ENCODE peak calls at places on chromosomes 6 and 20, in six cellular contexts. U is fibroblast of lung; P is neuronal stem cell; S is CD8-positive, alpha-beta T cell; R is left ventricle myocardium inferior; E is sigmoid colon. A is an unnamed sample.

GRCh38 chr6:144361027-144361426 is 75.9 kb downstream of the UTRN start:
- DNase-seq in U (no peak), P (no peak), S (no peak), R (no peak), E (no peak), A (no peak)

GRCh38 chr6:82076855-82077254 is 170.7 kb downstream of the IBTK start:
- DNase-seq in U (no peak), P (no peak), S (no peak), R (no peak), E (no peak), A (no peak)

GRCh38 chr20:32458837-32459220 is 100.7 kb downstream of the ASXL1 start:
- DNase-seq in U (no peak), P (no peak), S (no peak), R (no peak), E (peak; percentile 65), A (no peak)

GRCh38 chr20:35741892-35742740 is at the start of gene RBM39:
- DNase-seq in U (peak; percentile 99), P (peak; percentile 100), S (peak; percentile 99), R (peak; percentile 99), E (peak; percentile 100), A (peak; percentile 99)

GRCh38 chr6:163941471-163941980 is 527.0 kb downstream of the QKI start:
- DNase-seq in U (no peak), P (no peak), S (no peak), R (peak; percentile 60), E (no peak), A (no peak)

GRCh38 chr6:35146453-35146852 is 5.3 kb upstream of the TCP11 start:
- DNase-seq in U (peak; percentile 45), P (no peak), S (peak; percentile 15), R (peak; percentile 37), E (no peak), A (peak; percentile 67)

GRCh38 chr6:126481319-126481718 is 141.4 kb downstream of the CENPW start:
- DNase-seq in U (no peak), P (no peak), S (no peak), R (no peak), E (no peak), A (no peak)

GRCh38 chr6:148345176-148345575 is 2.5 kb downstream of the SASH1 start:
- DNase-seq in U (no peak), P (no peak), S (no peak), R (no peak), E (no peak), A (no peak)

GRCh38 chr6:27726620-27727023 is 185.6 kb downstream of the OR2B2 start:
- DNase-seq in U (peak; percentile 12), P (no peak), S (no peak), R (no peak), E (no peak), A (no peak)

GRCh38 chr6:138493413-138493812 is 5.9 kb downstream of the NHSL1 start:
- DNase-seq in U (peak; percentile 91), P (no peak), S (no peak), R (no peak), E (no peak), A (no peak)

GRCh38 chr6:112286010-112286409 is 31.6 kb upstream of the LAMA4 start:
- DNase-seq in U (no peak), P (no peak), S (peak; percentile 36), R (no peak), E (no peak), A (no peak)

GRCh38 chr6:144559865-144560603 is 274.9 kb downstream of the UTRN start:
- DNase-seq in U (peak; percentile 72), P (peak; percentile 5), S (no peak), R (no peak), E (no peak), A (no peak)

DNA sequence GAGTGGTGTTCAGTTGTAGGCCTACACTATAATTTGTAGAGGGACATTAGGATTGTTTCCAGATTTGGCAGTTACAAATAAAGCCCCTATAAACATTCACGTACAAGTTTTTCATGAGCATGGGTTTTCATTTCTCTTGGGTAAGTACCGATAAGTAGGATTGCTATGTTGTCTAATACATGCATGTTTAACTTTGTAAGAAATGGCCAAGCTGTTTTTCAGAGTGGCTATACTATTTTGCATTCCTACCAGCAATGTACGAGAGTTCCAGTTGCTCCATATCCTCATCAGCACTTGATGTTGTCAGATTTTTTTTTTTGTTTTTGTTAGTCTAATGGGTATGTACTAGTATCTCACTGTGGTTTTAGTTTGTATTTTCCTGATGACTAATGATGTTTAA is 11.2 kb upstream of the APCDD1L start:
- DNase-seq in U (no peak), P (no peak), S (no peak), R (no peak), E (no peak), A (no peak)
- H3K9me3 ChIP-seq in U (no peaks in the 10 kb centered on the region), P (peaks cover 7% of the 10 kb centered on the region), S (no peaks in the 10 kb centered on the region), R (peaks cover 59% of the 10 kb centered on the region), E (peaks cover 11% of the 10 kb centered on the region), A (no peaks in the 10 kb centered on the region)

GRCh38 chr20:3111507-3111906 is 27.0 kb upstream of the AVP start:
- DNase-seq in U (no peak), P (no peak), S (no peak), R (no peak), E (no peak), A (no peak)

GRCh38 chr20:3111995-3112394 is 27.5 kb upstream of the AVP start:
- DNase-seq in U (no peak), P (no peak), S (no peak), R (no peak), E (no peak), A (no peak)

GRCh38 chr20:3106658-3107463 is 22.3 kb upstream of the AVP start:
- DNase-seq in U (no peak), P (no peak), S (no peak), R (no peak), E (no peak), A (no peak)

GRCh38 chr20:3107464-3108025 is 23.0 kb upstream of the AVP start:
- DNase-seq in U (no peak), P (no peak), S (no peak), R (no peak), E (no peak), A (no peak)

DNA sequence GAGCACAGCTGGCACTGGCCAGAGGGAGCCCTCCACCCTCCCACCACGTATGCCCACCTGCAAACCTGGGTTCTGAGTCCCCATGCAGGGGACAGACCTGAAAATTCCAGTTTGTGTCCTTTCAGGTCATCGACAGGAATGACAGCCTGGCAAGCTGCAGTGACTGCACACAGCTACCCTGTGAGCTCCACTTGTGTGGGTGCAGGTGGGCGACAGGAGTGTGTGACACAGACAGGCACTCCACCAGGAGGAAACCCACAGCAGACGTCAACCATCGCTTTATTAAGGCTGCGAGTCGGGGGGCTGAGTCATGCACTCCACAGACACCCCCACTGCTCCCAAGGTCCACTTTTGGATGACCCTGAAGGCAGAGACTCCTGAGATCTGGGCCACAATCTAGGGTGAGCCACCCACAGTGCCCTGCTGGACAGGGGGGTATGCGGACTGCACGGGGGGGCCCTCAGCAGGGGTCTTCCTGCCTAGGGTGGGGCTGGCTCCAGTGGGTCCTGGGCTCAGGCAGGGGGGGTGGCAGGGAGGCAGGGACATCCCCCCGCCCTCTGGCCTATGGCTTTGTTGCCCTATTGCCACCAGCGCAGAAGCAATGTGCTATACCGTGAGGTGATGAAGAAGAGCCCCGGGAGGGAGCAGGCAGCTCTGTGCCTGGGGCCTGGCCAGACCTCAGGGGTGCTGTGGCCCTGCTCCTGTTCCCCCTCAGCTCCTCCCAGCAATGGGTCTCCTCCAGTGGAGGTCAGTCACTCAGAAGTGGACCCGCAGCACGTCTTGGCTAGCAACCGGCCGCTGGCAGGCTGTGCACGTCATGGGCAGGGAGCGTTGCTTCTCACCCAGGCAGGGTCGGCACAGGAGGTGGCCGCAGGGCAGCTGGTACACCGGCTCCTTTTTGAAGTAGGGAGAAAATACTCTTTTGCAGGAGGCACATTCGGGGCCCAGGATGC is 25.1 kb upstream of the AVP start:
- DNase-seq in U (peak; percentile 15), P (no peak), S (no peak), R (no peak), E (no peak), A (no peak)
- H3K27ac ChIP-seq in U (no peak overlapping the region), P (no peak overlapping the region), S (no peak overlapping the region), R (no peak overlapping the region), E (no peak overlapping the region), A (no peak overlapping the region)

GRCh38 chr6:22132662-22133061 is 164.2 kb downstream of the PRL start:
- DNase-seq in U (no peak), P (no peak), S (no peak), R (no peak), E (no peak), A (no peak)

GRCh38 chr6:22126910-22127309 is 169.9 kb downstream of the PRL start:
- DNase-seq in U (no peak), P (no peak), S (no peak), R (no peak), E (no peak), A (no peak)

GRCh38 chr6:22134308-22134707 is 162.5 kb downstream of the PRL start:
- DNase-seq in U (no peak), P (no peak), S (no peak), R (no peak), E (no peak), A (no peak)

GRCh38 chr6:22133352-22133751 is 163.5 kb downstream of the PRL start:
- DNase-seq in U (peak; percentile 40), P (no peak), S (no peak), R (no peak), E (no peak), A (no peak)

GRCh38 chr6:22129751-22130150 is 167.1 kb downstream of the PRL start:
- DNase-seq in U (peak; percentile 30), P (no peak), S (no peak), R (no peak), E (no peak), A (no peak)
- H3K9me3 ChIP-seq in U (no peaks in the 10 kb centered on the region), P (no peaks in the 10 kb centered on the region), S (no peaks in the 10 kb centered on the region), R (peaks cover 18% of the 10 kb centered on the region), E (no peaks in the 10 kb centered on the region), A (peaks cover 2% of the 10 kb centered on the region)

GRCh38 chr6:43647613-43648012 is 2.8 kb downstream of the RSPH9 start:
- DNase-seq in U (no peak), P (no peak), S (no peak), R (no peak), E (no peak), A (no peak)

GRCh38 chr6:43645613-43645964 is 753 bp downstream of the RSPH9 start:
- DNase-seq in U (no peak), P (no peak), S (no peak), R (no peak), E (no peak), A (no peak)

GRCh38 chr6:43639984-43640800 is 4.6 kb downstream of the MAD2L1BP start:
- DNase-seq in U (no peak), P (no peak), S (no peak), R (no peak), E (no peak), A (no peak)

GRCh38 chr6:43648248-43648647 is 3.4 kb downstream of the RSPH9 start:
- DNase-seq in U (no peak), P (no peak), S (no peak), R (no peak), E (no peak), A (no peak)

DNA sequence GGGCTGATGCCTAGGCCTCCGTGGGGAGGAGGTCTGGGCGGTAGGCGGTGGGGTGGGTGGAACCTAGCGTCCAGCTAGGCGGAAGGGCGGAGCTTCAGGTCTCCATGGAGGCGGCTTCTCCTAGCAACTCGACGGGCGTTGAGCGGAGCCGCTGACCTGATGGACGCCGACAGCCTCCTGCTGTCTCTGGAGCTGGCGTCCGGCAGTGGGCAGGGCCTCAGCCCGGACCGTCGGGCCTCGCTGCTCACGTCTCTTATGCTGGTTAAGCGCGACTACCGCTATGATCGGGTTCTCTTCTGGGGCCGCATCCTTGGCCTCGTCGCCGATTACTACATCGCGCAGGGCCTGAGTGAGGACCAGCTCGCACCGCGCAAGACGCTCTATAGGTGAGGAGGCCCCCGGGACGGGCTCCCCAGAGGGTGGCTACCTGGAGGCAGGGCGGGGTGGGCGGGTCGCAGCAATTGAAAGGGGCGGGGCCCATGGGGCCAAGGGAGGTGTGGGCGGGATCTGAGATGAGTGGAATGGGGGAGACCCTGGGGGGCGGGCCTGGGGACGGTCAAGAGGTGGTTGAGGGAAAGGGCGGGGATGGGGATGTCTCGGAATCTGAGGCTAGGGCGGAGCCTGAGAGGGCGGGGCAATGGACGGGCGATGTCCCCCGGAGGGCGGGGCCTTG is at the start of gene RSPH9:
- DNase-seq in U (peak; percentile 72), P (peak; percentile 84), S (peak; percentile 62), R (peak; percentile 75), E (peak; percentile 83), A (peak; percentile 80)
- H3K27ac ChIP-seq in U (no peak within 1 kb of the TSS), P (peak within 1 kb of the TSS; percentile 88), S (no peak within 1 kb of the TSS), R (peak within 1 kb of the TSS; percentile 65), E (peak within 1 kb of the TSS; percentile 41), A (no peak within 1 kb of the TSS)

A was measured in aorta.